ENCODE peak calls at places on chromosomes 5 and 9, in eight cellular contexts. K is HCT116, L is sigmoid colon, Z is upper lobe of left lung, O is right lobe of liver, M is tibial nerve, U is uterus, D is lower leg skin. Y is an unnamed sample.

GRCh38 chr9:36142510-36143161 is 6.1 kb downstream of the GLIPR2 start:
- DNase-seq in K (no peak), U (no peak), L (peak), M (no peak), D (no peak), Z (no peak), O (peak), Y (no peak)

GRCh38 chr5:31939151-31939550 is 235.0 kb downstream of the GOLPH3 start:
- DNase-seq in Z (no peak), M (no peak), L (no peak), K (no peak), U (no peak), O (no peak), D (no peak), Y (no peak)

GRCh38 chr9:91766301-91766700 is 183.7 kb downstream of the ROR2 start:
- DNase-seq in O (no peak), K (no peak), Z (no peak), D (no peak), L (no peak), U (no peak), M (no peak), Y (no peak)

GRCh38 chr9:14935099-14935710 is 25.0 kb upstream of the FREM1 start:
- DNase-seq in K (no peak), L (no peak), O (no peak), Z (no peak), M (no peak), U (no peak), D (no peak), Y (no peak)

GRCh38 chr9:85741112-85741874 is 461 bp downstream of the AGTPBP1 start:
- DNase-seq in O (no peak), U (no peak), Z (peak), K (no peak), D (peak), M (no peak), L (peak), Y (no peak)

GRCh38 chr5:135458921-135459331 is 6.8 kb upstream of the TIFAB start:
- DNase-seq in K (peak), D (no peak), O (no peak), L (peak), Z (no peak), M (no peak), U (no peak), Y (no peak)

GRCh38 chr5:51378415-51378777 is 4.9 kb upstream of the ISL1 start:
- DNase-seq in O (no peak), M (no peak), Z (no peak), L (no peak), K (no peak), D (no peak), U (no peak), Y (no peak)

GRCh38 chr9:22030101-22030598 is 21.0 kb upstream of the CDKN2B start:
- DNase-seq in M (no peak), K (no peak), L (no peak), Z (no peak), U (no peak), D (no peak), O (no peak), Y (no peak)

GRCh38 chr5:42889311-42889933 is 77.7 kb upstream of the SELENOP start:
- DNase-seq in O (peak), M (peak), U (peak), L (peak), D (peak), K (peak), Z (no peak), Y (no peak)

GRCh38 chr5:73370620-73371583 is 77.7 kb downstream of the FOXD1 start:
- DNase-seq in L (no peak), U (no peak), Z (no peak), O (no peak), K (peak), M (no peak), D (no peak), Y (no peak)

GRCh38 chr5:38551020-38552017 is 5.1 kb downstream of the LIFR start:
- DNase-seq in Z (no peak), L (no peak), U (no peak), M (no peak), K (peak), O (no peak), D (no peak), Y (no peak)

GRCh38 chr5:68233075-68233474 is 17.5 kb downstream of the PIK3R1 start:
- DNase-seq in Z (no peak), M (no peak), K (no peak), O (no peak), L (no peak), U (no peak), D (no peak), Y (no peak)

GRCh38 chr5:68230285-68230684 is 14.7 kb downstream of the PIK3R1 start:
- DNase-seq in U (no peak), Z (no peak), L (no peak), K (no peak), M (no peak), D (no peak), O (no peak), Y (no peak)

GRCh38 chr5:68229416-68229815 is 13.9 kb downstream of the PIK3R1 start:
- DNase-seq in D (no peak), L (no peak), O (no peak), M (no peak), U (no peak), K (no peak), Z (no peak), Y (no peak)

GRCh38 chr5:68231414-68232076 is 16.0 kb downstream of the PIK3R1 start:
- DNase-seq in D (no peak), Z (no peak), K (no peak), L (no peak), U (no peak), M (no peak), O (no peak), Y (no peak)

GRCh38 chr5:68232272-68232671 is 16.7 kb downstream of the PIK3R1 start:
- DNase-seq in D (no peak), K (no peak), O (no peak), M (no peak), U (no peak), Z (no peak), L (no peak), Y (no peak)
- H3K4me3 ChIP-seq in D (no peak), K (no peak), O (no peak), M (no peak), U (no peak), Z (no peak), L (no peak), Y (no peak)

DNA sequence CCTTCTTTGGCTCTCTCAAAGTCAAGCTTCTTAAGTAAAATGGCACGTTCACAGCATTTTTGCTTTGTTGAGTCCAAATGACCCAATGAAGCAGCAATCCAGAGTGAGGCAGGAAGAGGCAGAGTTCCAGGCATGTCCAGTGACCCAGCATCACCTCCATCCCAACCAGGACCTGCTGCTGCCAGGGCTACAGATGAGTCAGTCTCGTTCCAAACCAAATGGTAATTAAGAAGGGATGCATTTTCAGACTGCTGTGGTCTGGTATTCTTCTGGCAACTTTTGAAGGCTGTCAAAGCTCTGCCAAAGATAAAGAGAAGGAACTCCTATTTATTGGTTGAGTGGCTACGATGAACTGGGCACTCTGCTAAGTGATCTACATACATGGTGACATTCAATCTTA is 678.9 kb upstream of the KLF4 start:
- DNase-seq in D (no peak), M (peak), O (no peak), L (no peak), K (no peak), Z (no peak), U (no peak), Y (no peak)
- TF ChIP-seq CTCF in D (no peak), M (no peak), O (no peak), L (no peak), K (no peak), Z (no peak), U (no peak), Y (no peak)

GRCh38 chr5:150412319-150413175 is at the start of gene CD74:
- DNase-seq in U (peak), Z (peak), D (peak), L (peak), M (peak), O (peak), K (no peak), Y (no peak)
- TF ChIP-seq POLR2A in U (peak), Z (peak), D (no peak), L (no peak), M (no peak), O (peak), K (no peak), Y (no peak)

GRCh38 chr5:170633235-170634041 is 129.6 kb downstream of the KCNIP1 start:
- DNase-seq in Z (no peak), O (no peak), M (no peak), L (peak), D (peak), K (peak), U (peak), Y (no peak)
- H3K4me3 ChIP-seq in Z (peak), O (no peak), M (no peak), L (peak), D (no peak), K (peak), U (peak), Y (peak)

GRCh38 chr5:3509290-3509689 is 86.3 kb upstream of the IRX1 start:
- DNase-seq in D (no peak), K (no peak), M (no peak), O (no peak), Z (no peak), L (no peak), U (no peak), Y (no peak)
- TF ChIP-seq CTCF in D (no peak), K (no peak), M (no peak), O (no peak), Z (no peak), L (no peak), U (no peak), Y (no peak)

GRCh38 chr5:126422994-126423788 is at the start of gene GRAMD2B:
- DNase-seq in K (peak), O (peak), D (peak), L (peak), M (peak), U (peak), Z (peak), Y (peak)
- TF ChIP-seq POLR2A in K (peak), O (peak), D (no peak), L (peak), M (peak), U (peak), Z (peak), Y (no peak)